ENCODE peak calls at places on chromosomes 6 and 20, in five cellular contexts. S is H1, L is fibroblast of pulmonary artery, U is HFF-Myc, F is ovary. E is an unnamed sample.

GRCh38 chr20:18005990-18006364 is 37.2 kb downstream of the MGME1 start:
- DNase-seq in F (no peak), L (no peak), S (no peak), U (no peak), E (no peak)

GRCh38 chr6:74073896-74074295 is 377.9 kb downstream of the CD109 start:
- DNase-seq in U (no peak), L (no peak), S (no peak), F (no peak), E (peak)

GRCh38 chr6:34491091-34491430 is 25.2 kb downstream of the PACSIN1 start:
- DNase-seq in L (peak), S (no peak), F (peak), U (no peak), E (peak)

GRCh38 chr20:34683667-34684066 is 6.8 kb upstream of the PIGU start:
- DNase-seq in L (no peak), S (no peak), F (no peak), U (no peak), E (no peak)

GRCh38 chr6:20661721-20662120 is 127.5 kb downstream of the CDKAL1 start:
- DNase-seq in F (no peak), L (peak), U (no peak), S (no peak), E (peak)

GRCh38 chr20:34129518-34130162 is 17.6 kb upstream of the EIF2S2 start:
- DNase-seq in F (peak), L (peak), S (no peak), U (peak), E (peak)

GRCh38 chr20:48679603-48680002 is 148.2 kb downstream of the PREX1 start:
- DNase-seq in L (no peak), F (no peak), U (no peak), S (no peak), E (no peak)

GRCh38 chr20:40279390-40279789 is 409.6 kb downstream of the MAFB start:
- DNase-seq in L (peak), U (peak), F (peak), S (no peak), E (peak)

GRCh38 chr20:15917333-15917732 is 655.9 kb downstream of the KIF16B start:
- DNase-seq in L (no peak), F (no peak), S (no peak), U (no peak), E (no peak)

GRCh38 chr6:111087106-111087835 is at the start of gene SLC16A10:
- DNase-seq in F (peak), U (no peak), L (peak), S (peak), E (no peak)

GRCh38 chr6:136158398-136158797 is 91.7 kb downstream of the MTFR2 start:
- DNase-seq in F (peak), U (no peak), S (no peak), L (peak), E (peak)

GRCh38 chr6:4130357-4130987 is 4.9 kb downstream of the ECI2 start:
- DNase-seq in S (no peak), L (no peak), F (no peak), U (no peak), E (no peak)

GRCh38 chr6:114049367-114049966 is 78.5 kb upstream of the HDAC2 start:
- DNase-seq in U (no peak), L (no peak), F (no peak), S (no peak), E (no peak)

GRCh38 chr6:82251942-82252341 is 4.4 kb upstream of the IBTK start:
- DNase-seq in U (no peak), L (peak), F (no peak), S (no peak), E (peak)

GRCh38 chr20:36150489-36150846 is 4.1 kb upstream of the EPB41L1 start:
- DNase-seq in L (no peak), S (no peak), U (no peak), F (no peak), E (no peak)

GRCh38 chr20:22949710-22950109 is 85.4 kb upstream of the SSTR4 start:
- DNase-seq in S (no peak), L (peak), U (no peak), F (no peak), E (no peak)

GRCh38 chr6:16060039-16060438 is 68.8 kb upstream of the MYLIP start:
- DNase-seq in S (no peak), U (no peak), F (no peak), L (no peak), E (no peak)

GRCh38 chr20:12012241-12013222 is 94.8 kb downstream of the BTBD3 start:
- DNase-seq in F (no peak), S (peak), U (peak), L (peak), E (peak)

GRCh38 chr6:113104546-113105325 is 752.4 kb upstream of the MARCKS start:
- DNase-seq in L (no peak), F (no peak), U (no peak), S (no peak), E (no peak)

GRCh38 chr6:3650959-3651697 is 100.4 kb downstream of the PXDC1 start:
- DNase-seq in U (no peak), F (no peak), L (no peak), S (no peak), E (no peak)

GRCh38 chr20:50805349-50805684 is 10.5 kb downstream of the BCAS4 start:
- DNase-seq in L (no peak), F (no peak), U (no peak), S (no peak), E (no peak)

GRCh38 chr6:118748311-118749062 is 97.1 kb upstream of the CEP85L start:
- DNase-seq in U (peak), F (peak), L (no peak), S (no peak), E (peak)

GRCh38 chr6:27864906-27865883 is 47.0 kb downstream of the OR2B2 start:
- DNase-seq in U (peak), S (no peak), L (peak), F (peak), E (peak)

GRCh38 chr20:57899554-57899953 is 189.7 kb upstream of the PMEPA1 start:
- DNase-seq in L (no peak), S (no peak), F (no peak), U (no peak), E (no peak)

GRCh38 chr6:119278625-119279024 is 70.9 kb downstream of the MAN1A1 start:
- DNase-seq in F (no peak), U (no peak), S (no peak), L (no peak), E (no peak)

GRCh38 chr6:157787080-157787479 is 36.0 kb upstream of the SNX9 start:
- DNase-seq in S (no peak), L (peak), U (no peak), F (no peak), E (peak)

DNA sequence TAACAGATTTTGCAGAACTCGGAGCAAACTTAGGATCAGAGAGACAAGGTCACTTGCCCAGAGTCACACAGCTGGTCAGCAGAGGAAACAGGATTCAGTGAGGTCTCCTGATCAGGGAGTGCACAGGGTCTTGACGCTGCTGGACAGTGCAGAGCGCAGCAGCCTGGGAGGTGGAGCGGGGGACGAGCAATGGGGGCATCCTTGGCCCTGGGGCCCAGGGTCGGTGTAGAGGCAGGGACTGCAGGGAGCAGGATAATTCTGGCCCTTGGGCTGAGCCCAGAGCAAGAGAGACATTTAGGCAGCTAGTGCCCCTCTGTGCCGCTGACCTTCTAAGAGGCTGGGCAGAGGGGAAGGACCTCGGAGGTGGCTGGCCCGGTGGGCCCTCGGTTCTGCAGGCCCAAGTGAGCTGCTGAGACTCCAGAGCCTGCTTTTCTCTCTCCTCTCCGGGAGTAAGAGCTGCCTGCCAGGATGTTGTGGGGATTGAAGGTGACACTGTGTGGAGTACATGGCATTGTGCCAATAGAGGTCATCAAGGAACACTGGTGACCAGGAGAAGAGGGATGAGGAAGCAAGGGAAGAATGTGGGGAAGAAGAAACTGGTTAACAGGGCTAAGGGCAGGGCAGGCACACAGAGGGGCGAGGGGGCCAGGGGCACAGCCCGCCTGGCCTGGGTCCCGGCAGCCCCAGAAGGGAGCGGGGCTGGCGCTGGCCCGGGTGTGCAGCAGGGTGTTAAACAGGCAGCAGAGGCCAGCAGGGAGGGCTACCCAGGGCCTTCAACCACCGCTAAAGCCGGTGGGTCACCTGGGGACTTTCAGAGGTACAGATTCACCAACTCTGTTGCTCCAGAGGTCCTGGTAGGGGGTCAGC is 122.0 kb downstream of the AGPAT4 start:
- DNase-seq in U (no peak), S (no peak), F (no peak), L (no peak), E (no peak)
- TF ChIP-seq CTCF in U (no peak), S (no peak), F (no peak), L (no peak), E (no peak)

GRCh38 chr20:64041781-64042771 is 6.1 kb downstream of the C20orf204 start:
- DNase-seq in S (no peak), L (no peak), F (no peak), U (no peak), E (no peak)
- H3K4me3 ChIP-seq in S (peak), L (peak), F (no peak), U (peak), E (peak)

DNA sequence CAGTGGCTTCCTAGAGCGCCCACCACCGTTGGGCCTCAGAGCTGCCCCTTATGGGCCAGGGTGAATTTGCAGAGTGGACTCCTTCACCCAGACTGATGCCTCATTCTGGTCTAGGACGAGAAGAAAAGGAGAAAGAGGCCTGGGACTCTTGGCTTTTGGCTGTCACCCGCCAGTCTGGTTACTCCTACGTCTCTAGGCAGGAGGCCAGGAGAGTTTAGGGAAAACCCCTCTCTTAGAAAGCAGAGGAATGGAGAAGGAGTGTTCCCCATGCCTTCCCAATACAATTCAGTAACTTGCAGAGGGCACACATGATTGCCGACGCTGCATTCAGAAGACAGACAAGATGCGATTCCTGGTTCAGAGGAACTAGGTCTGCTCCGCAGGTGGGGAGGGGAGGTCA is 70.1 kb downstream of the CDC5L start:
- DNase-seq in S (no peak), L (peak), U (no peak), F (no peak), E (no peak)
- TF ChIP-seq CTCF in S (no peak), L (peak), U (no peak), F (no peak), E (no peak)

DNA sequence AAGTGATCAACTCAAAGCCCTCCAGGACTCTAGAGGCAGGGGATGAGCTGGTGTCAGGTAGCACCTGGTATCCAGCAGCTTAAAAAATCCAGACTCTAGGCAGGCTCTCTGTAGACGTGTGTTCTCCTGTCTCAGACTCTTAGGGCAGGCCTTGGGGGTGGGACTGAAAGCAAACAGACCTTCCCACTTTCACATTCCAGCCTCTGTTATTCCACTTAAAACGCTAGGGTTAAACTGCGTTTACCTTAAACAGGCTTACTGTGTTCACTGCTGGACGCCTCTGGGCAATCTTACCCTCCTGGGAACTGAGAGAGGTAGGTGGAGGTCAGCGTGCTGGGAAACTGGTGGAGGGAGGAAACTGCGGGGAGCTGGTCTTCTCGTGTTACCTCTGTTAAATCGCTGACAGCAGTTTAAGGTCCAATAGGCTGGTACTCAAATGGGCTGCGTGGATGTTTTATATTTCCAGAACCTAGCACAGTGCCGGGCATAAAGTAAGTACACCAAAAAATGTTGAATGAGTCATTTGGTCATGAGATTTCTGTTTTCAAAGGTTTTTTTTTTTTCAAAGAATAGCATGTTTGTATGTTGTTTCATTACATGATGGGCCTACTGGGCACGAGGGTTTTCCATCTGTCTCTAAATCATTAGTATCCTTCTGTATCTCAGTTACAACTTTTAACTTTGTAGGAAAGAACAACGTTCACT is at the start of gene GCNT2:
- DNase-seq in L (no peak), S (peak), U (no peak), F (no peak), E (peak)
- H3K4me3 ChIP-seq in L (no peak), S (peak), U (no peak), F (no peak), E (peak)

GRCh38 chr20:44719841-44720240 is 4.7 kb downstream of the CCN5 start:
- DNase-seq in F (no peak), S (no peak), L (no peak), U (no peak), E (no peak)

GRCh38 chr20:44720617-44720993 is 5.4 kb downstream of the CCN5 start:
- DNase-seq in L (peak), S (no peak), F (no peak), U (no peak), E (peak)

GRCh38 chr20:44716309-44717106 is 1.3 kb downstream of the CCN5 start:
- DNase-seq in U (no peak), L (no peak), F (no peak), S (no peak), E (no peak)

GRCh38 chr20:44715495-44716308 is 533 bp downstream of the CCN5 start:
- DNase-seq in F (no peak), U (no peak), L (no peak), S (no peak), E (no peak)

GRCh38 chr20:44717986-44718385 is 2.8 kb downstream of the CCN5 start:
- DNase-seq in S (no peak), F (no peak), U (no peak), L (no peak), E (no peak)
- TF ChIP-seq CTCF in S (peak), F (no peak), U (peak), L (peak), E (peak)

GRCh38 chr6:161117942-161118341 is 126.4 kb downstream of the MAP3K4 start:
- DNase-seq in U (no peak), L (no peak), F (no peak), S (no peak), E (no peak)
- H3K4me3 ChIP-seq in U (no peak), L (no peak), F (no peak), S (no peak), E (no peak)

GRCh38 chr20:63653974-63654680 is 903 bp upstream of the STMN3 start:
- DNase-seq in U (no peak), L (no peak), S (no peak), F (no peak), E (no peak)

GRCh38 chr20:63653041-63653973 is at the start of gene STMN3:
- DNase-seq in U (peak), L (peak), S (no peak), F (peak), E (peak)

GRCh38 chr20:63655249-63655648 is 2.0 kb upstream of the STMN3 start:
- DNase-seq in U (no peak), L (no peak), F (no peak), S (no peak), E (no peak)

GRCh38 chr20:63651942-63652191 is 1.4 kb downstream of the STMN3 start:
- DNase-seq in L (no peak), S (no peak), U (no peak), F (peak), E (no peak)

GRCh38 chr20:63652192-63652980 is 838 bp downstream of the STMN3 start:
- DNase-seq in S (no peak), L (peak), U (no peak), F (peak), E (peak)
- TF ChIP-seq CTCF in S (no peak), L (no peak), U (no peak), F (no peak), E (no peak)

DNA sequence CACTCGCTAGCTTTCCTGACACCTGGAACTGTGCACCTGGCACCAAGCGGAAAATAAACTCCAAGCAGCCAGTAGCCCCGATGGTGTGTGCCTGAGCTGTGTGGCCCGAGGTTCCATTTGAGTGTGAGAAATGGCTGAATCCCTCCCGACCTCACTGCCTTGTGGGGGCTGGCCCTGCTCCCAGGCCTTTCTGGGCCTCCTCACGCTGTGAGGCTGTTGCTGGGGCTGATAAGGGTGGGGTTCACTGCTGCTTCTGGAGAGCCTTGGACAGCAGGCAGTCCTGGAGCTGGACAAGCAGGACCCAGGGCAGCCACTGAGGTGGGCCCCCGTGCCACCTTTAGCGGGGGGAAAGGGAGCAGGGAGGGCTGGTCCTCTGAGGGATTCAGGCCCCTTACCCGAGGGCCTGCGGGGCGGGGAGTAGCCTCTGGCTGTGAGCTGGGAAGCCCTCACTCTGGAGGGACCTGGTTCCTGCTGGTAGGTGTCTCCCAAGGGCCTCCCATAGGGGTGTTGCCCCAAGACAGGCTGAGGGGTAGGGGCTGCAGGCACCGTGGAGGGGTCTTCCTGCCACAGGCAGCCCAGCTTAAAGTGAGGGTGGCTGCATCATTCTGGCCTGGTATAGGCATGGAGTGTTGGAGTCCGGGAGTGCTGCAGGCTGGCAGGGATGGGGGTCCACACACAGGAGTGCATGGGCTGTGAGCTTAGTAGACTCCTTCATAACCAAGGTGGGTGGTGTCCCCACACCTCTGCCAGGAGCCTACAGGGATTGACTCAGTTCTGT is 1.7 kb downstream of the PPDPF start:
- DNase-seq in S (no peak), L (no peak), F (no peak), U (no peak), E (peak)
- H3K4me3 ChIP-seq in S (peak), L (peak), F (no peak), U (peak), E (peak)

GRCh38 chr6:39733704-39734103 is 8.5 kb upstream of the KIF6 start:
- DNase-seq in U (no peak), F (no peak), L (no peak), S (no peak), E (no peak)

GRCh38 chr6:39725632-39725997 is 407 bp upstream of the KIF6 start:
- DNase-seq in S (no peak), F (no peak), L (no peak), U (no peak), E (no peak)

GRCh38 chr6:39729945-39730344 is 4.7 kb upstream of the KIF6 start:
- DNase-seq in S (no peak), L (no peak), F (no peak), U (no peak), E (no peak)

GRCh38 chr6:39731565-39731964 is 6.4 kb upstream of the KIF6 start:
- DNase-seq in F (no peak), S (no peak), U (no peak), L (no peak), E (no peak)
- TF ChIP-seq CTCF in F (no peak), S (peak), U (peak), L (no peak), E (no peak)